ENCODE peak calls at places on chromosome 13, in four cellular contexts. H is K562, D is SK-N-SH, B is A549. O is an unnamed sample.

GRCh38 chr13:21079206-21079605 is 17.8 kb upstream of the LATS2 start:
- DNase-seq in H (no peak), D (no peak), B (no peak), O (no peak)

GRCh38 chr13:113187263-113187669 is 21.2 kb downstream of the PCID2 start:
- DNase-seq in H (peak; percentile 64), D (peak; percentile 45), B (peak; percentile 95), O (peak; percentile 100)

GRCh38 chr13:18964942-18965341 is 216.7 kb downstream of the TUBA3C start:
- DNase-seq in H (no peak), D (no peak), B (no peak), O (no peak)

GRCh38 chr13:47291116-47291656 is 394.3 kb upstream of the HTR2A start:
- DNase-seq in H (no peak), D (no peak), B (no peak), O (no peak)

GRCh38 chr13:60230593-60230992 is 66.9 kb upstream of the DIAPH3 start:
- DNase-seq in H (peak; percentile 8), D (peak; percentile 22), B (no peak), O (peak; percentile 1)

GRCh38 chr13:37708101-37708500 is 109.5 kb upstream of the POSTN start:
- DNase-seq in H (no peak), D (no peak), B (no peak), O (no peak)

GRCh38 chr13:25169951-25170553 is 2.0 kb downstream of the AMER2 start:
- DNase-seq in H (no peak), D (peak; percentile 22), B (no peak), O (no peak)

GRCh38 chr13:35927554-35927953 is 203.6 kb downstream of the DCLK1 start:
- DNase-seq in H (no peak), D (no peak), B (peak; percentile 50), O (peak; percentile 97)

GRCh38 chr13:51829236-51829899 is 15.6 kb downstream of the TMEM272 start:
- DNase-seq in H (no peak), D (no peak), B (no peak), O (no peak)

GRCh38 chr13:102020611-102021216 is 381.1 kb downstream of the FGF14 start:
- DNase-seq in H (no peak), D (no peak), B (no peak), O (no peak)

GRCh38 chr13:96650301-96650886 is 343.9 kb downstream of the OXGR1 start:
- DNase-seq in H (no peak), D (no peak), B (no peak), O (no peak)

GRCh38 chr13:80684525-80685017 is 343.6 kb upstream of the SPRY2 start:
- DNase-seq in H (no peak), D (no peak), B (no peak), O (no peak)

GRCh38 chr13:29743229-29743786 is 107.1 kb downstream of the UBL3 start:
- DNase-seq in H (no peak), D (peak; percentile 49), B (no peak), O (peak; percentile 79)

GRCh38 chr13:93625536-93625935 is 398.9 kb downstream of the GPC6 start:
- DNase-seq in H (no peak), D (no peak), B (no peak), O (peak; percentile 10)

GRCh38 chr13:109697936-109698335 is 88.4 kb downstream of the IRS2 start:
- DNase-seq in H (no peak), D (no peak), B (no peak), O (no peak)

GRCh38 chr13:99384468-99384867 is 77.3 kb upstream of the GPR183 start:
- DNase-seq in H (no peak), D (no peak), B (no peak), O (no peak)

GRCh38 chr13:79353698-79354097 is 52.4 kb downstream of the RBM26 start:
- DNase-seq in H (no peak), D (no peak), B (no peak), O (no peak)

GRCh38 chr13:29537736-29538624 is 57.5 kb downstream of the SLC7A1 start:
- DNase-seq in H (no peak), D (no peak), B (no peak), O (no peak)

GRCh38 chr13:98384739-98385138 is 192.2 kb downstream of the STK24 start:
- DNase-seq in H (no peak), D (no peak), B (no peak), O (peak; percentile 63)

GRCh38 chr13:46962286-46962941 is 65.6 kb upstream of the HTR2A start:
- DNase-seq in H (no peak), D (no peak), B (no peak), O (peak; percentile 73)

GRCh38 chr13:35720690-35721554 is 244.4 kb upstream of the MAB21L1 start:
- DNase-seq in H (peak; percentile 76), D (peak; percentile 89), B (peak; percentile 39), O (peak; percentile 46)

GRCh38 chr13:98785968-98786367 is 33.5 kb upstream of the SLC15A1 start:
- DNase-seq in H (no peak), D (no peak), B (no peak), O (no peak)

GRCh38 chr13:29484236-29484635 is 111.3 kb downstream of the SLC7A1 start:
- DNase-seq in H (no peak), D (peak; percentile 71), B (no peak), O (no peak)

GRCh38 chr13:113973218-113974164 is at the start of gene C13orf46:
- DNase-seq in H (no peak), D (no peak), B (no peak), O (no peak)

GRCh38 chr13:31885994-31886393 is 145.6 kb upstream of the FRY start:
- DNase-seq in H (no peak), D (peak; percentile 29), B (no peak), O (peak; percentile 4)

GRCh38 chr13:99442273-99442895 is 58.9 kb upstream of the TM9SF2 start:
- DNase-seq in H (peak; percentile 41), D (peak; percentile 58), B (peak; percentile 35), O (peak; percentile 45)

GRCh38 chr13:33934343-33934742 is 116.4 kb downstream of the RFC3 start:
- DNase-seq in H (no peak), D (no peak), B (no peak), O (no peak)

GRCh38 chr13:29994911-29995601 is 144.6 kb upstream of the UBL3 start:
- DNase-seq in H (no peak), D (no peak), B (no peak), O (no peak)

GRCh38 chr13:104980571-104980970 is 1554.9 kb downstream of the EFNB2 start:
- DNase-seq in H (no peak), D (no peak), B (no peak), O (no peak)

GRCh38 chr13:40971321-40971720 is 47.8 kb downstream of the ELF1 start:
- DNase-seq in H (no peak), D (no peak), B (no peak), O (no peak)

GRCh38 chr13:31887311-31887710 is 144.3 kb upstream of the FRY start:
- DNase-seq in H (no peak), D (no peak), B (no peak), O (peak; percentile 55)

GRCh38 chr13:68993154-68993553 is 1114.5 kb upstream of the ATXN8OS start:
- DNase-seq in H (no peak), D (no peak), B (no peak), O (no peak)

GRCh38 chr13:90746230-90746629 is 601.3 kb upstream of the MIR17HG start:
- DNase-seq in H (no peak), D (no peak), B (no peak), O (no peak)

GRCh38 chr13:34847751-34848150 is 94.3 kb upstream of the NBEA start:
- DNase-seq in H (no peak), D (no peak), B (no peak), O (no peak)

GRCh38 chr13:25836709-25837316 is 215.0 kb downstream of the SHISA2 start:
- DNase-seq in H (no peak), D (no peak), B (no peak), O (no peak)

GRCh38 chr13:50081106-50081898 is 66.1 kb downstream of the KCNRG start:
- DNase-seq in H (peak; percentile 47), D (peak; percentile 68), B (peak; percentile 43), O (no peak)
- TF ChIP-seq SMC3 in H (no peak), D (no peak), B (no peak), O (no peak)

DNA sequence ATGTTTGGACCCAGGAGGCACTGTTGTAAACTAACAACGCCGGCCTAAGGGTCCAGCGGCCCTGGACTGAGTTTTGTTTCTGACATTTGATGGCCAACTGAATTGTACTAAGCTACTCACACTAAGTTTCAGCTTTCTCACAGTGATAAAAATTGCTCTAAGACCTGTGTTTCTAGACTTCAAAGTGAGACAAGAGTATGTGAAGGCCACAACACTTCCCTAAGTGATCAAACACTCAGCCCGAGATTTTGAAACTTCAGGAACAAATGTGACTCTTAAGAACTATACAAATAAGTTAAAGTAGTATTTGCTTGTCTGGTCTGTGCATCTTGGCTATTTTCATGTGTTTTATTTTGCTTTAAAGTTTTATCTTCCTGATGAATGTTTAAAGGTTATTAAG is 30.2 kb downstream of the EFNB2 start:
- DNase-seq in H (no peak), D (no peak), B (no peak), O (no peak)
- TF ChIP-seq SMC3 in H (no peak), D (no peak), B (no peak), O (no peak)

GRCh38 chr13:43363156-43363918 is 340.0 kb downstream of the DNAJC15 start:
- DNase-seq in H (no peak), D (no peak), B (no peak), O (peak; percentile 40)
- TF ChIP-seq SMC3 in H (no peak), D (no peak), B (no peak), O (no peak)

DNA sequence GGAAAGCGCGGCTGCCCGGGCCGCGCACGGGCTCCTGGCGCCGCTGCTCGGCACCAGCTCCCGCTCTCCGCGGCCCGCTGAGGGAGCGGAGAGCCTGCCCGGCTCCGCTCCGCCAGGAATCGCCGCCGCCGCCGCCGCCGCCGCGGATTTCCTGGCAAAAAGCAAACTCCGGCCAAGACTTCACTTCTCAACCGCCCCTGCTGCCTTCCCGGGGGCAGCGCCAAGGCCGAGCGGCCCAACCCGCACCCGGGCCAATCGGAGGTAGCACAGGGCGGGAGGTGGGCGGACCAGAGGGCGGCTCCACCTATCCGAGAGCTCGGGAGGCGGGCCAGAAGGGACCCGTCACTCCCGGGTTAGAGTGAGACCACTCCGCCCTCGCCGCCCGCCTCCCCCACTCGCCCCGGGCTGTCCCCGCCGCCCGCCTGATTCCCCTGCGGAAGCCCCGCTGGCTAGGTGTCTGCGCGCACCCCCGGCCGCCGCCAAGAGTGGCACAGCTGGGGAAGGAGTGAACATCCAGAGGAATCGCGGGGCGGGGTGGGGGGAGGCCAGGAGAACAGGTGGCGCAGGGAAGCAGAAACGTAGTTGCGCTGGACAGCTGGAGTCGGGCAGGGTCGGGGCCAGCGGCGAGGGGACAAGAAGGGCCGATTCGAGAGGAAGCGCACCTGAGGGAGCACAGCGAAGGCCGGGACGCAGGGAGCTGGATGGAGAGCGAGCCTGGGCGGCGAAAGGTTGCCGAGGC is at the start of gene LNX2:
- DNase-seq in H (peak; percentile 93), D (peak; percentile 98), B (peak; percentile 92), O (peak; percentile 95)
- TF ChIP-seq SMC3 in H (no peak), D (no peak), B (no peak), O (no peak)

DNA sequence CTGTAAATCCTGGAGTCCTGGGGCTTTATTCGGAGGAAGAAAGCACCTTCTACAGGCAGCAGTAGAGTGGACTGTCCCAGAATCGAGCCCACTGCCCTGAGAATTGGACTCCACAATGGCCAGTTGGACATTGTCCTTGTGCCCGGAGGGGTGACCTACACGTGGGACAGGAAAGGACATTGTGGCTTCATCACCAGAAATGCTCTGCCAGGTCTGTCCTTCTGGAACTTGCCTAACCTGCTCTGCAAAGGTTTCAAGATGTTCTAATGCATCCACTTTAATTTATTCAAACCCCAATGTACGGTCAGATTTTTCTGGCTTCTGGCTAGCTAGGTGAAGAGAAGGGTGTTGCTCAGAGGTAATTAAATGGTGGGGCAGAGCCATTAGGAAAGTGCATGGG is 32.4 kb upstream of the SPATA13 start:
- DNase-seq in H (no peak), D (no peak), B (no peak), O (no peak)
- TF ChIP-seq SMC3 in H (no peak), D (no peak), B (no peak), O (no peak)